ENCODE peak calls at places on chromosomes 5 and 9, in five cellular contexts. One of them, this sample, is unnamed.
A peak's percentile ranks its signal among the peaks of the same experiment; 100 is the strongest.

GRCh38 chr5:125848746-125849145 is 574.5 kb upstream of the GRAMD2B start:
- DNase-seq in activated T-cell treated with anti-CD3 and anti-CD28 coated beads, Interleukin-2, amount 50 U/mL, for 72 hours: no peak
- DNase-seq in H4: peak; percentile 27
- DNase-seq in head of caudate nucleus: no peak
- DNase-seq in frontal cortex: no peak
- DNase-seq in this sample: no peak

GRCh38 chr5:14829396-14829795 is 42.2 kb downstream of the ANKH start:
- DNase-seq in H4: no peak
- DNase-seq in head of caudate nucleus: no peak
- DNase-seq in frontal cortex: no peak
- DNase-seq in activated T-cell treated with anti-CD3 and anti-CD28 coated beads, Interleukin-2, amount 50 U/mL, for 72 hours: no peak
- DNase-seq in this sample: no peak

GRCh38 chr9:119257592-119257991 is 111.6 kb downstream of the BRINP1 start:
- DNase-seq in H4: no peak
- DNase-seq in activated T-cell treated with anti-CD3 and anti-CD28 coated beads, Interleukin-2, amount 50 U/mL, for 72 hours: no peak
- DNase-seq in head of caudate nucleus: no peak
- DNase-seq in frontal cortex: no peak
- DNase-seq in this sample: no peak

GRCh38 chr9:69671904-69672827 is at the start of gene APBA1:
- DNase-seq in H4: no peak
- DNase-seq in frontal cortex: peak; percentile 82
- DNase-seq in activated T-cell treated with anti-CD3 and anti-CD28 coated beads, Interleukin-2, amount 50 U/mL, for 72 hours: peak; percentile 45
- DNase-seq in head of caudate nucleus: peak; percentile 80
- DNase-seq in this sample: peak; percentile 79

GRCh38 chr9:120918931-120919638 is 7.5 kb downstream of the TRAF1 start:
- DNase-seq in H4: no peak
- DNase-seq in frontal cortex: no peak
- DNase-seq in activated T-cell treated with anti-CD3 and anti-CD28 coated beads, Interleukin-2, amount 50 U/mL, for 72 hours: no peak
- DNase-seq in head of caudate nucleus: no peak
- DNase-seq in this sample: no peak

GRCh38 chr9:34171753-34172535 is 6.9 kb upstream of the UBAP1 start:
- DNase-seq in activated T-cell treated with anti-CD3 and anti-CD28 coated beads, Interleukin-2, amount 50 U/mL, for 72 hours: peak; percentile 30
- DNase-seq in frontal cortex: no peak
- DNase-seq in H4: no peak
- DNase-seq in head of caudate nucleus: no peak
- DNase-seq in this sample: no peak

GRCh38 chr9:4137755-4138154 is 162.1 kb downstream of the GLIS3 start:
- DNase-seq in activated T-cell treated with anti-CD3 and anti-CD28 coated beads, Interleukin-2, amount 50 U/mL, for 72 hours: no peak
- DNase-seq in H4: peak; percentile 32
- DNase-seq in frontal cortex: no peak
- DNase-seq in head of caudate nucleus: no peak
- DNase-seq in this sample: no peak

GRCh38 chr5:147898875-147899401 is 7.4 kb downstream of the C5orf46 start:
- DNase-seq in activated T-cell treated with anti-CD3 and anti-CD28 coated beads, Interleukin-2, amount 50 U/mL, for 72 hours: no peak
- DNase-seq in frontal cortex: no peak
- DNase-seq in head of caudate nucleus: no peak
- DNase-seq in H4: no peak
- DNase-seq in this sample: no peak

GRCh38 chr9:33676746-33677505 is 118.4 kb upstream of the PRSS3 start:
- DNase-seq in activated T-cell treated with anti-CD3 and anti-CD28 coated beads, Interleukin-2, amount 50 U/mL, for 72 hours: peak; percentile 22
- DNase-seq in head of caudate nucleus: peak; percentile 62
- DNase-seq in H4: peak; percentile 35
- DNase-seq in frontal cortex: peak; percentile 48
- DNase-seq in this sample: peak; percentile 80

GRCh38 chr9:21402387-21403247 is 6.3 kb upstream of the IFNA8 start:
- DNase-seq in H4: no peak
- DNase-seq in head of caudate nucleus: peak; percentile 48
- DNase-seq in activated T-cell treated with anti-CD3 and anti-CD28 coated beads, Interleukin-2, amount 50 U/mL, for 72 hours: peak; percentile 15
- DNase-seq in frontal cortex: peak; percentile 28
- DNase-seq in this sample: no peak

GRCh38 chr5:143682221-143682620 is 129.7 kb upstream of the HMHB1 start:
- DNase-seq in head of caudate nucleus: no peak
- DNase-seq in activated T-cell treated with anti-CD3 and anti-CD28 coated beads, Interleukin-2, amount 50 U/mL, for 72 hours: no peak
- DNase-seq in frontal cortex: no peak
- DNase-seq in H4: no peak
- DNase-seq in this sample: no peak

GRCh38 chr5:555058-555623 is 30.9 kb upstream of the SLC9A3 start:
- DNase-seq in H4: no peak
- DNase-seq in activated T-cell treated with anti-CD3 and anti-CD28 coated beads, Interleukin-2, amount 50 U/mL, for 72 hours: no peak
- DNase-seq in frontal cortex: no peak
- DNase-seq in head of caudate nucleus: no peak
- DNase-seq in this sample: no peak

GRCh38 chr5:171521219-171521633 is 101.8 kb downstream of the FGF18 start:
- DNase-seq in H4: peak; percentile 60
- DNase-seq in activated T-cell treated with anti-CD3 and anti-CD28 coated beads, Interleukin-2, amount 50 U/mL, for 72 hours: no peak
- DNase-seq in frontal cortex: peak; percentile 44
- DNase-seq in head of caudate nucleus: peak; percentile 18
- DNase-seq in this sample: no peak

GRCh38 chr5:148416921-148417320 is 33.2 kb downstream of the FBXO38 start:
- DNase-seq in H4: no peak
- DNase-seq in frontal cortex: no peak
- DNase-seq in activated T-cell treated with anti-CD3 and anti-CD28 coated beads, Interleukin-2, amount 50 U/mL, for 72 hours: no peak
- DNase-seq in head of caudate nucleus: no peak
- DNase-seq in this sample: no peak

GRCh38 chr9:99210572-99210971 is 11.2 kb downstream of the ALG2 start:
- DNase-seq in frontal cortex: no peak
- DNase-seq in head of caudate nucleus: no peak
- DNase-seq in activated T-cell treated with anti-CD3 and anti-CD28 coated beads, Interleukin-2, amount 50 U/mL, for 72 hours: no peak
- DNase-seq in H4: no peak
- DNase-seq in this sample: no peak

GRCh38 chr5:115309751-115310370 is 13.4 kb upstream of the CCDC112 start:
- DNase-seq in activated T-cell treated with anti-CD3 and anti-CD28 coated beads, Interleukin-2, amount 50 U/mL, for 72 hours: no peak
- DNase-seq in frontal cortex: no peak
- DNase-seq in head of caudate nucleus: no peak
- DNase-seq in H4: peak; percentile 19
- DNase-seq in this sample: no peak

GRCh38 chr9:84670106-84670800 is 724 bp downstream of the NTRK2 start:
- DNase-seq in H4: no peak
- DNase-seq in activated T-cell treated with anti-CD3 and anti-CD28 coated beads, Interleukin-2, amount 50 U/mL, for 72 hours: peak; percentile 1
- DNase-seq in frontal cortex: no peak
- DNase-seq in head of caudate nucleus: peak; percentile 64
- DNase-seq in this sample: peak; percentile 25

GRCh38 chr5:671459-672328 is 21.5 kb downstream of the TPPP start:
- DNase-seq in head of caudate nucleus: peak; percentile 85
- DNase-seq in activated T-cell treated with anti-CD3 and anti-CD28 coated beads, Interleukin-2, amount 50 U/mL, for 72 hours: peak; percentile 77
- DNase-seq in H4: peak; percentile 56
- DNase-seq in frontal cortex: peak; percentile 74
- DNase-seq in this sample: peak; percentile 17

GRCh38 chr5:96934291-96934694 is 1.6 kb upstream of the LNPEP start:
- DNase-seq in head of caudate nucleus: no peak
- DNase-seq in frontal cortex: no peak
- DNase-seq in H4: peak; percentile 37
- DNase-seq in activated T-cell treated with anti-CD3 and anti-CD28 coated beads, Interleukin-2, amount 50 U/mL, for 72 hours: no peak
- DNase-seq in this sample: peak; percentile 40

GRCh38 chr5:103307470-103307869 is 48.9 kb downstream of the MACIR start:
- DNase-seq in frontal cortex: no peak
- DNase-seq in H4: no peak
- DNase-seq in activated T-cell treated with anti-CD3 and anti-CD28 coated beads, Interleukin-2, amount 50 U/mL, for 72 hours: no peak
- DNase-seq in head of caudate nucleus: no peak
- DNase-seq in this sample: no peak

GRCh38 chr5:175788155-175788787 is 83.1 kb upstream of the CPLX2 start:
- DNase-seq in H4: no peak
- DNase-seq in head of caudate nucleus: no peak
- DNase-seq in frontal cortex: no peak
- DNase-seq in activated T-cell treated with anti-CD3 and anti-CD28 coated beads, Interleukin-2, amount 50 U/mL, for 72 hours: no peak
- DNase-seq in this sample: no peak

GRCh38 chr5:140345919-140346347 is 470 bp downstream of the HBEGF start:
- DNase-seq in head of caudate nucleus: peak; percentile 75
- DNase-seq in H4: no peak
- DNase-seq in activated T-cell treated with anti-CD3 and anti-CD28 coated beads, Interleukin-2, amount 50 U/mL, for 72 hours: peak; percentile 29
- DNase-seq in frontal cortex: peak; percentile 75
- DNase-seq in this sample: peak; percentile 68

GRCh38 chr5:148960070-148960769 is 102.6 kb downstream of the SH3TC2 start:
- DNase-seq in activated T-cell treated with anti-CD3 and anti-CD28 coated beads, Interleukin-2, amount 50 U/mL, for 72 hours: no peak
- DNase-seq in frontal cortex: no peak
- DNase-seq in H4: no peak
- DNase-seq in head of caudate nucleus: no peak
- DNase-seq in this sample: no peak

GRCh38 chr5:33423018-33423630 is 17.6 kb upstream of the TARS1 start:
- DNase-seq in head of caudate nucleus: no peak
- DNase-seq in activated T-cell treated with anti-CD3 and anti-CD28 coated beads, Interleukin-2, amount 50 U/mL, for 72 hours: no peak
- DNase-seq in H4: peak; percentile 16
- DNase-seq in frontal cortex: no peak
- DNase-seq in this sample: no peak

GRCh38 chr9:17752021-17752420 is 173.2 kb downstream of the SH3GL2 start:
- DNase-seq in frontal cortex: no peak
- DNase-seq in head of caudate nucleus: no peak
- DNase-seq in activated T-cell treated with anti-CD3 and anti-CD28 coated beads, Interleukin-2, amount 50 U/mL, for 72 hours: no peak
- DNase-seq in H4: no peak
- DNase-seq in this sample: no peak

GRCh38 chr9:22773501-22774220 is 327.0 kb downstream of the DMRTA1 start:
- DNase-seq in H4: no peak
- DNase-seq in frontal cortex: no peak
- DNase-seq in activated T-cell treated with anti-CD3 and anti-CD28 coated beads, Interleukin-2, amount 50 U/mL, for 72 hours: no peak
- DNase-seq in head of caudate nucleus: no peak
- DNase-seq in this sample: no peak

GRCh38 chr5:105145152-105145551 is 1582.6 kb upstream of the NUDT12 start:
- DNase-seq in activated T-cell treated with anti-CD3 and anti-CD28 coated beads, Interleukin-2, amount 50 U/mL, for 72 hours: no peak
- DNase-seq in H4: no peak
- DNase-seq in head of caudate nucleus: no peak
- DNase-seq in frontal cortex: no peak
- DNase-seq in this sample: no peak

GRCh38 chr5:133618141-133618540 is 5.8 kb upstream of the FSTL4 start:
- DNase-seq in head of caudate nucleus: no peak
- DNase-seq in frontal cortex: no peak
- DNase-seq in H4: no peak
- DNase-seq in activated T-cell treated with anti-CD3 and anti-CD28 coated beads, Interleukin-2, amount 50 U/mL, for 72 hours: no peak
- DNase-seq in this sample: no peak

GRCh38 chr9:76521244-76521673 is 62.3 kb downstream of the GCNT1 start:
- DNase-seq in frontal cortex: no peak
- DNase-seq in H4: no peak
- DNase-seq in head of caudate nucleus: no peak
- DNase-seq in activated T-cell treated with anti-CD3 and anti-CD28 coated beads, Interleukin-2, amount 50 U/mL, for 72 hours: no peak
- DNase-seq in this sample: no peak

GRCh38 chr9:93644397-93645088 is 68.2 kb downstream of the PHF2 start:
- DNase-seq in activated T-cell treated with anti-CD3 and anti-CD28 coated beads, Interleukin-2, amount 50 U/mL, for 72 hours: no peak
- DNase-seq in frontal cortex: no peak
- DNase-seq in head of caudate nucleus: no peak
- DNase-seq in H4: no peak
- DNase-seq in this sample: no peak

GRCh38 chr9:68427216-68427994 is 71.0 kb downstream of the PGM5 start:
- DNase-seq in head of caudate nucleus: no peak
- DNase-seq in H4: no peak
- DNase-seq in frontal cortex: no peak
- DNase-seq in activated T-cell treated with anti-CD3 and anti-CD28 coated beads, Interleukin-2, amount 50 U/mL, for 72 hours: no peak
- DNase-seq in this sample: no peak

GRCh38 chr5:138018844-138019243 is 14.0 kb downstream of the FAM13B start:
- DNase-seq in H4: no peak
- DNase-seq in frontal cortex: no peak
- DNase-seq in head of caudate nucleus: no peak
- DNase-seq in activated T-cell treated with anti-CD3 and anti-CD28 coated beads, Interleukin-2, amount 50 U/mL, for 72 hours: no peak
- DNase-seq in this sample: no peak

GRCh38 chr9:132780230-132781007 is 97.7 kb downstream of the AK8 start:
- DNase-seq in head of caudate nucleus: no peak
- DNase-seq in H4: no peak
- DNase-seq in activated T-cell treated with anti-CD3 and anti-CD28 coated beads, Interleukin-2, amount 50 U/mL, for 72 hours: no peak
- DNase-seq in frontal cortex: no peak
- DNase-seq in this sample: no peak

GRCh38 chr9:111613436-111614040 is 14.1 kb upstream of the PTGR1 start:
- DNase-seq in head of caudate nucleus: no peak
- DNase-seq in activated T-cell treated with anti-CD3 and anti-CD28 coated beads, Interleukin-2, amount 50 U/mL, for 72 hours: no peak
- DNase-seq in frontal cortex: no peak
- DNase-seq in H4: peak; percentile 61
- DNase-seq in this sample: no peak

GRCh38 chr9:85859751-85860150 is 81.2 kb upstream of the NAA35 start:
- DNase-seq in head of caudate nucleus: no peak
- DNase-seq in H4: no peak
- DNase-seq in frontal cortex: no peak
- DNase-seq in activated T-cell treated with anti-CD3 and anti-CD28 coated beads, Interleukin-2, amount 50 U/mL, for 72 hours: no peak
- DNase-seq in this sample: no peak